ENCODE peak calls at places on chromosomes 11 and 22, in four cellular contexts. C, U, L and N are unnamed samples.

GRCh38 chr11:41498726-41499125 is 39.3 kb upstream of the LRRC4C start:
- DNase-seq in C (no peak), U (no peak), L (no peak), N (no peak)

GRCh38 chr11:65391007-65391406 is 4.6 kb downstream of the FRMD8 start:
- DNase-seq in C (peak), U (no peak), L (no peak), N (no peak)

GRCh38 chr11:14186376-14186775 is 172.6 kb downstream of the RRAS2 start:
- DNase-seq in C (no peak), U (no peak), L (no peak), N (no peak)

GRCh38 chr22:49046546-49047305 is 780.9 kb downstream of the BRD1 start:
- DNase-seq in C (no peak), U (peak), L (no peak), N (peak)

GRCh38 chr11:127454856-127455255 is 454.3 kb upstream of the KIRREL3 start:
- DNase-seq in C (no peak), U (no peak), L (no peak), N (no peak)

GRCh38 chr11:45864041-45864440 is 16.8 kb downstream of the CRY2 start:
- DNase-seq in C (no peak), U (no peak), L (no peak), N (no peak)

GRCh38 chr11:1825039-1825740 is 9.6 kb upstream of the SYT8 start:
- DNase-seq in C (no peak), U (peak), L (no peak), N (peak)

GRCh38 chr11:126790550-126790981 is 210.0 kb downstream of the KIRREL3 start:
- DNase-seq in C (no peak), U (no peak), L (no peak), N (peak)

GRCh38 chr22:48368975-48369525 is 1458.6 kb downstream of the BRD1 start:
- DNase-seq in C (no peak), U (no peak), L (no peak), N (no peak)

GRCh38 chr11:3021125-3021524 is 29.0 kb upstream of the NAP1L4 start:
- DNase-seq in C (no peak), U (peak), L (peak), N (peak)

GRCh38 chr22:37259540-37260029 is 15.5 kb upstream of the RAC2 start:
- DNase-seq in C (peak), U (peak), L (no peak), N (peak)

GRCh38 chr11:121329786-121330395 is 37.3 kb downstream of the SC5D start:
- DNase-seq in C (no peak), U (no peak), L (no peak), N (no peak)

GRCh38 chr22:47879346-47879745 is 1116.9 kb downstream of the TBC1D22A start:
- DNase-seq in C (no peak), U (no peak), L (no peak), N (no peak)

GRCh38 chr11:18495268-18495667 is 31.5 kb downstream of the TSG101 start:
- DNase-seq in C (no peak), U (no peak), L (no peak), N (no peak)

GRCh38 chr22:38266120-38266519 is 6.7 kb downstream of the TMEM184B start:
- DNase-seq in C (no peak), U (no peak), L (no peak), N (no peak)

GRCh38 chr11:83583953-83584352 is 297.8 kb upstream of the CCDC90B start:
- DNase-seq in C (no peak), U (no peak), L (no peak), N (no peak)

GRCh38 chr11:59208956-59209355 is 3.8 kb downstream of the MPEG1 start:
- DNase-seq in C (no peak), U (no peak), L (no peak), N (no peak)

GRCh38 chr11:130068546-130068985 is 1.1 kb upstream of the APLP2 start:
- DNase-seq in C (peak), U (no peak), L (no peak), N (no peak)

GRCh38 chr11:125275905-125276634 is 111.5 kb downstream of the PKNOX2 start:
- DNase-seq in C (no peak), U (no peak), L (no peak), N (no peak)

GRCh38 chr11:118226781-118227180 is 2.0 kb upstream of the JAML start:
- DNase-seq in C (no peak), U (no peak), L (no peak), N (no peak)

GRCh38 chr11:72038491-72038890 is 39.8 kb downstream of the IL18BP start:
- DNase-seq in C (peak), U (no peak), L (no peak), N (no peak)

GRCh38 chr11:12042215-12042676 is 33.8 kb upstream of the DKK3 start:
- DNase-seq in C (no peak), U (no peak), L (no peak), N (no peak)

GRCh38 chr11:9973921-9974320 is 310.0 kb downstream of the SWAP70 start:
- DNase-seq in C (no peak), U (no peak), L (no peak), N (no peak)

GRCh38 chr22:42720263-42721044 is at the start of gene A4GALT:
- DNase-seq in C (no peak), U (peak), L (no peak), N (peak)

GRCh38 chr11:77075425-77075905 is 8.7 kb downstream of the CAPN5 start:
- DNase-seq in C (peak), U (no peak), L (no peak), N (no peak)

GRCh38 chr11:43952401-43953342 is 10.2 kb downstream of the C11orf96 start:
- DNase-seq in C (no peak), U (no peak), L (no peak), N (no peak)

GRCh38 chr11:269146-269890 is 8.9 kb upstream of the NLRP6 start:
- DNase-seq in C (no peak), U (no peak), L (no peak), N (peak)

GRCh38 chr22:45996241-45997076 is 19.5 kb upstream of the WNT7B start:
- DNase-seq in C (peak), U (no peak), L (no peak), N (no peak)

GRCh38 chr22:23240639-23241389 is 60.5 kb downstream of the BCR start:
- DNase-seq in C (peak), U (no peak), L (no peak), N (no peak)

GRCh38 chr22:28435271-28435825 is 244.3 kb downstream of the TTC28 start:
- DNase-seq in C (no peak), U (no peak), L (no peak), N (peak)

GRCh38 chr11:31872074-31872440 is 60.9 kb upstream of the PAX6 start:
- DNase-seq in C (no peak), U (no peak), L (no peak), N (no peak)

GRCh38 chr11:34977039-34977906 is 60.9 kb downstream of the PDHX start:
- DNase-seq in C (no peak), U (no peak), L (no peak), N (no peak)

GRCh38 chr11:67416416-67417335 is 1.2 kb downstream of the CARNS1 start:
- DNase-seq in C (no peak), U (no peak), L (peak), N (no peak)

GRCh38 chr22:22745225-22746060 is 101.0 kb downstream of the GGTLC2 start:
- DNase-seq in C (no peak), U (peak), L (no peak), N (peak)

GRCh38 chr11:34360056-34360455 is 2.2 kb upstream of the ABTB2 start:
- DNase-seq in C (no peak), U (no peak), L (no peak), N (no peak)